ENCODE peak calls at places on chromosomes 3 and 15, in six cellular contexts. One of them, this sample, is unnamed.

GRCh38 chr3:131821376-131821775 is 213.4 kb downstream of the CPNE4 start:
- DNase-seq in MM.1S: no peak
- DNase-seq in SK-N-SH: no peak
- DNase-seq in GM23248: no peak
- DNase-seq in HCT116: no peak
- DNase-seq in neural progenitor cell: no peak
- DNase-seq in this sample: no peak

GRCh38 chr15:60400957-60401356 is 3.2 kb upstream of the ANXA2 start:
- DNase-seq in MM.1S: no peak
- DNase-seq in GM23248: peak
- DNase-seq in SK-N-SH: no peak
- DNase-seq in neural progenitor cell: no peak
- DNase-seq in HCT116: no peak
- DNase-seq in this sample: no peak

GRCh38 chr15:93900476-93901400 is 330.6 kb upstream of the MCTP2 start:
- DNase-seq in SK-N-SH: no peak
- DNase-seq in HCT116: no peak
- DNase-seq in neural progenitor cell: no peak
- DNase-seq in GM23248: no peak
- DNase-seq in MM.1S: no peak
- DNase-seq in this sample: no peak

GRCh38 chr3:79983063-79983561 is 215.3 kb upstream of the ROBO1 start:
- DNase-seq in GM23248: no peak
- DNase-seq in SK-N-SH: no peak
- DNase-seq in MM.1S: no peak
- DNase-seq in HCT116: no peak
- DNase-seq in neural progenitor cell: no peak
- DNase-seq in this sample: peak

GRCh38 chr3:115766587-115767492 is 143.5 kb downstream of the GAP43 start:
- DNase-seq in SK-N-SH: no peak
- DNase-seq in neural progenitor cell: peak
- DNase-seq in GM23248: peak
- DNase-seq in HCT116: no peak
- DNase-seq in MM.1S: no peak
- DNase-seq in this sample: peak

GRCh38 chr15:51776952-51777574 is 25.7 kb downstream of the TMOD2 start:
- DNase-seq in MM.1S: peak
- DNase-seq in neural progenitor cell: peak
- DNase-seq in SK-N-SH: peak
- DNase-seq in HCT116: peak
- DNase-seq in GM23248: peak
- DNase-seq in this sample: peak

GRCh38 chr3:7290062-7290825 is 429.3 kb downstream of the GRM7 start:
- DNase-seq in GM23248: no peak
- DNase-seq in SK-N-SH: no peak
- DNase-seq in HCT116: no peak
- DNase-seq in MM.1S: no peak
- DNase-seq in neural progenitor cell: no peak
- DNase-seq in this sample: no peak

GRCh38 chr3:130925628-130926027 is 31.7 kb downstream of the ATP2C1 start:
- DNase-seq in GM23248: peak
- DNase-seq in HCT116: no peak
- DNase-seq in neural progenitor cell: no peak
- DNase-seq in MM.1S: no peak
- DNase-seq in SK-N-SH: no peak
- DNase-seq in this sample: no peak

GRCh38 chr15:45157974-45158373 is 28.2 kb downstream of the DUOX1 start:
- DNase-seq in SK-N-SH: no peak
- DNase-seq in MM.1S: no peak
- DNase-seq in neural progenitor cell: peak
- DNase-seq in HCT116: no peak
- DNase-seq in GM23248: peak
- DNase-seq in this sample: peak

GRCh38 chr3:185753354-185753753 is 71.5 kb downstream of the IGF2BP2 start:
- DNase-seq in MM.1S: no peak
- DNase-seq in GM23248: no peak
- DNase-seq in SK-N-SH: no peak
- DNase-seq in HCT116: no peak
- DNase-seq in neural progenitor cell: no peak
- DNase-seq in this sample: no peak

GRCh38 chr3:173743111-173743510 is 345.6 kb downstream of the NLGN1 start:
- DNase-seq in neural progenitor cell: no peak
- DNase-seq in MM.1S: no peak
- DNase-seq in HCT116: no peak
- DNase-seq in GM23248: peak
- DNase-seq in SK-N-SH: no peak
- DNase-seq in this sample: no peak

GRCh38 chr3:134859341-134859740 is 64.3 kb downstream of the EPHB1 start:
- DNase-seq in neural progenitor cell: no peak
- DNase-seq in MM.1S: no peak
- DNase-seq in GM23248: no peak
- DNase-seq in SK-N-SH: no peak
- DNase-seq in HCT116: no peak
- DNase-seq in this sample: no peak

GRCh38 chr3:38990621-38991020 is 61.1 kb downstream of the SCN11A start:
- DNase-seq in GM23248: peak
- DNase-seq in SK-N-SH: no peak
- DNase-seq in HCT116: no peak
- DNase-seq in MM.1S: no peak
- DNase-seq in neural progenitor cell: no peak
- DNase-seq in this sample: no peak

GRCh38 chr3:66656608-66657007 is 155.8 kb upstream of the LRIG1 start:
- DNase-seq in SK-N-SH: no peak
- DNase-seq in HCT116: no peak
- DNase-seq in neural progenitor cell: no peak
- DNase-seq in MM.1S: no peak
- DNase-seq in GM23248: no peak
- DNase-seq in this sample: no peak

GRCh38 chr15:94324117-94324826 is 92.9 kb downstream of the MCTP2 start:
- DNase-seq in MM.1S: peak
- DNase-seq in GM23248: peak
- DNase-seq in neural progenitor cell: peak
- DNase-seq in SK-N-SH: peak
- DNase-seq in HCT116: peak
- DNase-seq in this sample: peak

GRCh38 chr3:118688396-118688884 is 346.2 kb downstream of the IGSF11 start:
- DNase-seq in neural progenitor cell: no peak
- DNase-seq in SK-N-SH: no peak
- DNase-seq in HCT116: peak
- DNase-seq in MM.1S: no peak
- DNase-seq in GM23248: no peak
- DNase-seq in this sample: peak

GRCh38 chr3:140294058-140294457 is 359.1 kb downstream of the CLSTN2 start:
- DNase-seq in HCT116: no peak
- DNase-seq in MM.1S: no peak
- DNase-seq in GM23248: no peak
- DNase-seq in neural progenitor cell: no peak
- DNase-seq in SK-N-SH: no peak
- DNase-seq in this sample: no peak

GRCh38 chr3:156483961-156484787 is 70.7 kb downstream of the SSR3 start:
- DNase-seq in neural progenitor cell: no peak
- DNase-seq in GM23248: peak
- DNase-seq in HCT116: peak
- DNase-seq in SK-N-SH: no peak
- DNase-seq in MM.1S: peak
- DNase-seq in this sample: peak

GRCh38 chr3:101273608-101274007 is 46.8 kb downstream of the IMPG2 start:
- DNase-seq in GM23248: no peak
- DNase-seq in HCT116: no peak
- DNase-seq in SK-N-SH: no peak
- DNase-seq in MM.1S: no peak
- DNase-seq in neural progenitor cell: no peak
- DNase-seq in this sample: peak

GRCh38 chr3:58299839-58300516 is 6.1 kb upstream of the RPP14 start:
- DNase-seq in GM23248: peak
- DNase-seq in MM.1S: peak
- DNase-seq in SK-N-SH: peak
- DNase-seq in HCT116: no peak
- DNase-seq in neural progenitor cell: peak
- DNase-seq in this sample: peak

GRCh38 chr3:107241217-107241616 is 136.0 kb upstream of the CCDC54 start:
- DNase-seq in SK-N-SH: peak
- DNase-seq in MM.1S: peak
- DNase-seq in GM23248: peak
- DNase-seq in neural progenitor cell: peak
- DNase-seq in HCT116: peak
- DNase-seq in this sample: peak

GRCh38 chr15:101600024-101600423 is 52.2 kb downstream of the TM2D3 start:
- DNase-seq in HCT116: no peak
- DNase-seq in GM23248: no peak
- DNase-seq in neural progenitor cell: no peak
- DNase-seq in MM.1S: peak
- DNase-seq in SK-N-SH: no peak
- DNase-seq in this sample: no peak

GRCh38 chr3:25574172-25574765 is 90.4 kb downstream of the TOP2B start:
- DNase-seq in SK-N-SH: no peak
- DNase-seq in MM.1S: no peak
- DNase-seq in GM23248: no peak
- DNase-seq in HCT116: no peak
- DNase-seq in neural progenitor cell: no peak
- DNase-seq in this sample: no peak

GRCh38 chr15:65377105-65377975 is 462 bp downstream of the IGDCC3 start:
- DNase-seq in SK-N-SH: peak
- DNase-seq in GM23248: peak
- DNase-seq in neural progenitor cell: peak
- DNase-seq in HCT116: no peak
- DNase-seq in MM.1S: no peak
- DNase-seq in this sample: no peak

GRCh38 chr3:88713233-88713691 is 394.2 kb upstream of the EPHA3 start:
- DNase-seq in GM23248: no peak
- DNase-seq in neural progenitor cell: no peak
- DNase-seq in MM.1S: no peak
- DNase-seq in SK-N-SH: no peak
- DNase-seq in HCT116: no peak
- DNase-seq in this sample: peak

GRCh38 chr3:51975857-51976549 is 1.1 kb downstream of the ABHD14A start:
- DNase-seq in HCT116: no peak
- DNase-seq in SK-N-SH: peak
- DNase-seq in GM23248: peak
- DNase-seq in neural progenitor cell: peak
- DNase-seq in MM.1S: no peak
- DNase-seq in this sample: peak

GRCh38 chr3:21839592-21839991 is 88.6 kb upstream of the ZNF385D start:
- DNase-seq in HCT116: no peak
- DNase-seq in neural progenitor cell: no peak
- DNase-seq in MM.1S: peak
- DNase-seq in GM23248: peak
- DNase-seq in SK-N-SH: no peak
- DNase-seq in this sample: peak

GRCh38 chr3:179182892-179183291 is 34.7 kb downstream of the PIK3CA start:
- DNase-seq in neural progenitor cell: no peak
- DNase-seq in MM.1S: no peak
- DNase-seq in SK-N-SH: no peak
- DNase-seq in HCT116: no peak
- DNase-seq in GM23248: peak
- DNase-seq in this sample: no peak
- TF ChIP-seq EZH2phosphoT487 in neural progenitor cell: no peak
- TF ChIP-seq EZH2phosphoT487 in MM.1S: no peak
- TF ChIP-seq EZH2phosphoT487 in SK-N-SH: no peak
- TF ChIP-seq EZH2phosphoT487 in HCT116: no peak
- TF ChIP-seq EZH2phosphoT487 in GM23248: no peak
- TF ChIP-seq EZH2phosphoT487 in this sample: no peak

DNA sequence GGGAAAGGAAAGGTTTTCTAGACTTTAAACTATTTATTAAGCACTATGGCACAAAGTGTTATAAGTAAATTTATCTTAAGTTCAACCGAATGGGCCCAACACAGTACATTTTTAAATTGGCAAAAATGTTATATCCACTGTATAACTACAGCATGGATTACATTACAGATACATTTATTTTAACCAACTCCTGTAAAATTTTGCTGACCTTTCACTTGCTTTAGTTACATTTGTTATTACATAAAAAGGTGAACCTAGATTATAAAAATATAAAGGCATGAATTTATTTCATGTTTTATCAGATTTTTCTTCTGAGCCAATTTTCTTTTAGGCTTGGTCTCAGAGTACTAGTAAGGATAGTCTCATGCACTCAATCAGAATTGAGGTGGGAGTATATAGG is 221.9 kb upstream of the GBE1 start:
- DNase-seq in GM23248: no peak
- DNase-seq in neural progenitor cell: no peak
- DNase-seq in HCT116: no peak
- DNase-seq in MM.1S: no peak
- DNase-seq in SK-N-SH: no peak
- DNase-seq in this sample: no peak
- H3K9ac ChIP-seq in GM23248: no peak
- H3K9ac ChIP-seq in neural progenitor cell: no peak
- H3K9ac ChIP-seq in HCT116: no peak
- H3K9ac ChIP-seq in MM.1S: no peak
- H3K9ac ChIP-seq in SK-N-SH: no peak
- H3K9ac ChIP-seq in this sample: no peak

DNA sequence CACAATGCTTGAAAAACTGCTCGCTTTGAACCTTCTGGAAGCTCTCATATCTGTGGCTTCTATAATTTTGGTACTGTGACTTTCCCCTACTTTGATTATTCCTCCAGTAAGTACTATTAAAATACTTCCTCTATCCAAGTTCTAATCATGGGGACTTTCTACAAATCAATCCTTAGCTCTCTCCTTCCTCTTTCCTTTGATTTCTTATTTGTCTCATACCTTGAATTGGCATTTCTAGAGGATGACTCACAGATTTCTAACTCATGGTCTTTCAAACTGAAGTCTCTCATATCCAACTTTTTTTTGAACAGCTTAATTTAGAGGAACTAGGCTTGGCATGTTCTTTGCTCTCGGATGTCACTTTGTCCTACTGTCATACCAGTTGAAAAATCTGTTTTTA is 241.8 kb downstream of the TBC1D5 start:
- DNase-seq in GM23248: peak
- DNase-seq in HCT116: peak
- DNase-seq in neural progenitor cell: no peak
- DNase-seq in SK-N-SH: no peak
- DNase-seq in MM.1S: no peak
- DNase-seq in this sample: peak
- TF ChIP-seq EZH2phosphoT487 in GM23248: no peak
- TF ChIP-seq EZH2phosphoT487 in HCT116: no peak
- TF ChIP-seq EZH2phosphoT487 in neural progenitor cell: no peak
- TF ChIP-seq EZH2phosphoT487 in SK-N-SH: no peak
- TF ChIP-seq EZH2phosphoT487 in MM.1S: no peak
- TF ChIP-seq EZH2phosphoT487 in this sample: no peak

GRCh38 chr15:40070166-40070557 is 31.2 kb upstream of the SRP14 start:
- DNase-seq in HCT116: no peak
- DNase-seq in MM.1S: no peak
- DNase-seq in neural progenitor cell: no peak
- DNase-seq in GM23248: no peak
- DNase-seq in SK-N-SH: peak
- DNase-seq in this sample: no peak
- H3K9ac ChIP-seq in HCT116: no peak
- H3K9ac ChIP-seq in MM.1S: no peak
- H3K9ac ChIP-seq in neural progenitor cell: no peak
- H3K9ac ChIP-seq in GM23248: no peak
- H3K9ac ChIP-seq in SK-N-SH: no peak
- H3K9ac ChIP-seq in this sample: no peak

GRCh38 chr3:153829596-153830170 is 291.5 kb upstream of the ARHGEF26 start:
- DNase-seq in neural progenitor cell: no peak
- DNase-seq in SK-N-SH: no peak
- DNase-seq in GM23248: peak
- DNase-seq in HCT116: no peak
- DNase-seq in MM.1S: no peak
- DNase-seq in this sample: peak
- TF ChIP-seq EZH2phosphoT487 in neural progenitor cell: no peak
- TF ChIP-seq EZH2phosphoT487 in SK-N-SH: no peak
- TF ChIP-seq EZH2phosphoT487 in GM23248: no peak
- TF ChIP-seq EZH2phosphoT487 in HCT116: no peak
- TF ChIP-seq EZH2phosphoT487 in MM.1S: no peak
- TF ChIP-seq EZH2phosphoT487 in this sample: no peak

This sample was measured in PC-3.